ENCODE peak calls at places on chromosomes 4 and X, in eight cellular contexts. One of them, this sample, is unnamed.

GRCh38 chr4:15015170-15015569 is 12.9 kb downstream of the CPEB2 start:
- DNase-seq in transverse colon: no peak
- DNase-seq in endothelial cell of umbilical vein: no peak
- DNase-seq in right lobe of liver: no peak
- DNase-seq in tibial nerve: no peak
- DNase-seq in uterus: no peak
- DNase-seq in H1: no peak
- DNase-seq in heart left ventricle: no peak
- DNase-seq in this sample: no peak

GRCh38 chr4:16194199-16194598 is 32.1 kb downstream of the TAPT1 start:
- DNase-seq in tibial nerve: no peak
- DNase-seq in H1: no peak
- DNase-seq in heart left ventricle: peak
- DNase-seq in right lobe of liver: no peak
- DNase-seq in transverse colon: no peak
- DNase-seq in endothelial cell of umbilical vein: no peak
- DNase-seq in uterus: no peak
- DNase-seq in this sample: no peak

GRCh38 chr4:79206660-79207059 is 119.2 kb downstream of the NAA11 start:
- DNase-seq in heart left ventricle: no peak
- DNase-seq in tibial nerve: no peak
- DNase-seq in H1: no peak
- DNase-seq in transverse colon: no peak
- DNase-seq in right lobe of liver: no peak
- DNase-seq in uterus: no peak
- DNase-seq in endothelial cell of umbilical vein: no peak
- DNase-seq in this sample: no peak

GRCh38 chr4:47830263-47831025 is 7.4 kb downstream of the CORIN start:
- DNase-seq in tibial nerve: no peak
- DNase-seq in uterus: no peak
- DNase-seq in H1: no peak
- DNase-seq in heart left ventricle: no peak
- DNase-seq in transverse colon: no peak
- DNase-seq in endothelial cell of umbilical vein: no peak
- DNase-seq in right lobe of liver: no peak
- DNase-seq in this sample: no peak

GRCh38 chrX:71989768-71990167 is 79.1 kb downstream of the NHSL2 start:
- DNase-seq in tibial nerve: peak
- DNase-seq in endothelial cell of umbilical vein: no peak
- DNase-seq in uterus: no peak
- DNase-seq in transverse colon: no peak
- DNase-seq in H1: no peak
- DNase-seq in right lobe of liver: peak
- DNase-seq in heart left ventricle: peak
- DNase-seq in this sample: no peak

GRCh38 chrX:107123750-107124149 is 5.1 kb upstream of the RBM41 start:
- DNase-seq in tibial nerve: no peak
- DNase-seq in heart left ventricle: no peak
- DNase-seq in transverse colon: no peak
- DNase-seq in endothelial cell of umbilical vein: no peak
- DNase-seq in uterus: no peak
- DNase-seq in right lobe of liver: no peak
- DNase-seq in H1: no peak
- DNase-seq in this sample: no peak

GRCh38 chr4:111961806-111962205 is 183.4 kb upstream of the FAM241A start:
- DNase-seq in heart left ventricle: no peak
- DNase-seq in uterus: no peak
- DNase-seq in tibial nerve: no peak
- DNase-seq in endothelial cell of umbilical vein: no peak
- DNase-seq in transverse colon: no peak
- DNase-seq in H1: no peak
- DNase-seq in right lobe of liver: no peak
- DNase-seq in this sample: no peak

GRCh38 chr4:770022-770421 is 55.9 kb downstream of the CPLX1 start:
- DNase-seq in endothelial cell of umbilical vein: no peak
- DNase-seq in uterus: no peak
- DNase-seq in heart left ventricle: no peak
- DNase-seq in transverse colon: no peak
- DNase-seq in H1: no peak
- DNase-seq in right lobe of liver: no peak
- DNase-seq in tibial nerve: no peak
- DNase-seq in this sample: no peak

GRCh38 chrX:15301924-15302323 is 13.5 kb downstream of the ASB11 start:
- DNase-seq in transverse colon: peak
- DNase-seq in tibial nerve: peak
- DNase-seq in right lobe of liver: peak
- DNase-seq in uterus: no peak
- DNase-seq in H1: no peak
- DNase-seq in endothelial cell of umbilical vein: no peak
- DNase-seq in heart left ventricle: peak
- DNase-seq in this sample: no peak

GRCh38 chr4:98873059-98873458 is 55.9 kb downstream of the EIF4E start:
- DNase-seq in transverse colon: no peak
- DNase-seq in uterus: no peak
- DNase-seq in heart left ventricle: no peak
- DNase-seq in H1: no peak
- DNase-seq in right lobe of liver: no peak
- DNase-seq in endothelial cell of umbilical vein: no peak
- DNase-seq in tibial nerve: no peak
- DNase-seq in this sample: no peak
- TF ChIP-seq POLR2A in transverse colon: no peak
- TF ChIP-seq POLR2A in uterus: no peak
- TF ChIP-seq POLR2A in heart left ventricle: no peak
- TF ChIP-seq POLR2A in H1: no peak
- TF ChIP-seq POLR2A in right lobe of liver: no peak
- TF ChIP-seq POLR2A in endothelial cell of umbilical vein: no peak
- TF ChIP-seq POLR2A in tibial nerve: no peak
- TF ChIP-seq POLR2A in this sample: no peak

GRCh38 chr4:2795558-2796260 is 2.8 kb downstream of the SH3BP2 start:
- DNase-seq in uterus: no peak
- DNase-seq in transverse colon: peak
- DNase-seq in H1: no peak
- DNase-seq in tibial nerve: no peak
- DNase-seq in right lobe of liver: peak
- DNase-seq in endothelial cell of umbilical vein: no peak
- DNase-seq in heart left ventricle: peak
- DNase-seq in this sample: peak
- H3K27ac ChIP-seq in uterus: no peak
- H3K27ac ChIP-seq in transverse colon: peak
- H3K27ac ChIP-seq in H1: no peak
- H3K27ac ChIP-seq in tibial nerve: peak
- H3K27ac ChIP-seq in right lobe of liver: peak
- H3K27ac ChIP-seq in endothelial cell of umbilical vein: peak
- H3K27ac ChIP-seq in heart left ventricle: peak
- H3K27ac ChIP-seq in this sample: no peak

GRCh38 chrX:118726887-118727685 is at the start of gene IL13RA1:
- DNase-seq in right lobe of liver: peak
- DNase-seq in tibial nerve: peak
- DNase-seq in heart left ventricle: peak
- DNase-seq in transverse colon: peak
- DNase-seq in uterus: peak
- DNase-seq in H1: peak
- DNase-seq in endothelial cell of umbilical vein: peak
- DNase-seq in this sample: peak

GRCh38 chrX:118729043-118729652 is 1.7 kb downstream of the IL13RA1 start:
- DNase-seq in tibial nerve: no peak
- DNase-seq in heart left ventricle: no peak
- DNase-seq in endothelial cell of umbilical vein: no peak
- DNase-seq in right lobe of liver: no peak
- DNase-seq in transverse colon: no peak
- DNase-seq in uterus: no peak
- DNase-seq in H1: no peak
- DNase-seq in this sample: no peak

GRCh38 chrX:118730500-118731247 is 3.3 kb downstream of the IL13RA1 start:
- DNase-seq in endothelial cell of umbilical vein: peak
- DNase-seq in right lobe of liver: no peak
- DNase-seq in transverse colon: no peak
- DNase-seq in heart left ventricle: no peak
- DNase-seq in uterus: no peak
- DNase-seq in tibial nerve: no peak
- DNase-seq in H1: no peak
- DNase-seq in this sample: no peak

GRCh38 chrX:118724775-118725174 is 2.6 kb upstream of the IL13RA1 start:
- DNase-seq in H1: no peak
- DNase-seq in transverse colon: no peak
- DNase-seq in endothelial cell of umbilical vein: no peak
- DNase-seq in uterus: no peak
- DNase-seq in right lobe of liver: no peak
- DNase-seq in heart left ventricle: no peak
- DNase-seq in tibial nerve: no peak
- DNase-seq in this sample: no peak

GRCh38 chrX:118727686-118728339 is 407 bp downstream of the IL13RA1 start:
- DNase-seq in H1: no peak
- DNase-seq in transverse colon: peak
- DNase-seq in heart left ventricle: peak
- DNase-seq in right lobe of liver: peak
- DNase-seq in tibial nerve: no peak
- DNase-seq in endothelial cell of umbilical vein: peak
- DNase-seq in uterus: peak
- DNase-seq in this sample: peak
- TF ChIP-seq POLR2A in H1: no peak
- TF ChIP-seq POLR2A in transverse colon: peak
- TF ChIP-seq POLR2A in heart left ventricle: no peak
- TF ChIP-seq POLR2A in right lobe of liver: peak
- TF ChIP-seq POLR2A in tibial nerve: no peak
- TF ChIP-seq POLR2A in endothelial cell of umbilical vein: no peak
- TF ChIP-seq POLR2A in uterus: no peak
- TF ChIP-seq POLR2A in this sample: no peak

GRCh38 chrX:53280703-53281320 is 572 bp downstream of the IQSEC2 start:
- DNase-seq in uterus: peak
- DNase-seq in tibial nerve: peak
- DNase-seq in heart left ventricle: peak
- DNase-seq in endothelial cell of umbilical vein: peak
- DNase-seq in H1: no peak
- DNase-seq in transverse colon: peak
- DNase-seq in right lobe of liver: no peak
- DNase-seq in this sample: peak

GRCh38 chrX:53283099-53283498 is 1.7 kb upstream of the IQSEC2 start:
- DNase-seq in H1: no peak
- DNase-seq in right lobe of liver: no peak
- DNase-seq in heart left ventricle: no peak
- DNase-seq in transverse colon: no peak
- DNase-seq in endothelial cell of umbilical vein: no peak
- DNase-seq in tibial nerve: no peak
- DNase-seq in uterus: no peak
- DNase-seq in this sample: no peak

GRCh38 chrX:53281321-53281822 is at the start of gene IQSEC2:
- DNase-seq in transverse colon: peak
- DNase-seq in uterus: peak
- DNase-seq in heart left ventricle: peak
- DNase-seq in tibial nerve: peak
- DNase-seq in right lobe of liver: peak
- DNase-seq in endothelial cell of umbilical vein: peak
- DNase-seq in H1: peak
- DNase-seq in this sample: peak

GRCh38 chrX:53283567-53283966 is 2.2 kb upstream of the IQSEC2 start:
- DNase-seq in uterus: no peak
- DNase-seq in tibial nerve: no peak
- DNase-seq in H1: no peak
- DNase-seq in transverse colon: no peak
- DNase-seq in right lobe of liver: no peak
- DNase-seq in heart left ventricle: no peak
- DNase-seq in endothelial cell of umbilical vein: no peak
- DNase-seq in this sample: no peak

GRCh38 chrX:53282313-53282712 is 929 bp upstream of the IQSEC2 start:
- DNase-seq in uterus: peak
- DNase-seq in tibial nerve: no peak
- DNase-seq in H1: no peak
- DNase-seq in right lobe of liver: no peak
- DNase-seq in heart left ventricle: no peak
- DNase-seq in endothelial cell of umbilical vein: no peak
- DNase-seq in transverse colon: no peak
- DNase-seq in this sample: peak
- H3K27ac ChIP-seq in uterus: peak
- H3K27ac ChIP-seq in tibial nerve: peak
- H3K27ac ChIP-seq in H1: no peak
- H3K27ac ChIP-seq in right lobe of liver: no peak
- H3K27ac ChIP-seq in heart left ventricle: no peak
- H3K27ac ChIP-seq in endothelial cell of umbilical vein: no peak
- H3K27ac ChIP-seq in transverse colon: peak
- H3K27ac ChIP-seq in this sample: peak

GRCh38 chr4:140153419-140153743 is 603 bp downstream of the MAML3 start:
- DNase-seq in right lobe of liver: no peak
- DNase-seq in H1: no peak
- DNase-seq in heart left ventricle: no peak
- DNase-seq in tibial nerve: no peak
- DNase-seq in endothelial cell of umbilical vein: no peak
- DNase-seq in transverse colon: no peak
- DNase-seq in uterus: no peak
- DNase-seq in this sample: no peak

GRCh38 chr4:140152760-140153418 is 1.1 kb downstream of the MAML3 start:
- DNase-seq in H1: peak
- DNase-seq in transverse colon: peak
- DNase-seq in right lobe of liver: peak
- DNase-seq in tibial nerve: peak
- DNase-seq in uterus: peak
- DNase-seq in heart left ventricle: peak
- DNase-seq in endothelial cell of umbilical vein: peak
- DNase-seq in this sample: peak

GRCh38 chr4:140154572-140154891 is 548 bp upstream of the MAML3 start:
- DNase-seq in endothelial cell of umbilical vein: no peak
- DNase-seq in uterus: no peak
- DNase-seq in transverse colon: no peak
- DNase-seq in heart left ventricle: no peak
- DNase-seq in H1: no peak
- DNase-seq in tibial nerve: no peak
- DNase-seq in right lobe of liver: no peak
- DNase-seq in this sample: no peak

GRCh38 chr4:140152015-140152703 is 1.8 kb downstream of the MAML3 start:
- DNase-seq in uterus: peak
- DNase-seq in endothelial cell of umbilical vein: no peak
- DNase-seq in tibial nerve: peak
- DNase-seq in H1: peak
- DNase-seq in transverse colon: peak
- DNase-seq in right lobe of liver: peak
- DNase-seq in heart left ventricle: peak
- DNase-seq in this sample: peak

DNA sequence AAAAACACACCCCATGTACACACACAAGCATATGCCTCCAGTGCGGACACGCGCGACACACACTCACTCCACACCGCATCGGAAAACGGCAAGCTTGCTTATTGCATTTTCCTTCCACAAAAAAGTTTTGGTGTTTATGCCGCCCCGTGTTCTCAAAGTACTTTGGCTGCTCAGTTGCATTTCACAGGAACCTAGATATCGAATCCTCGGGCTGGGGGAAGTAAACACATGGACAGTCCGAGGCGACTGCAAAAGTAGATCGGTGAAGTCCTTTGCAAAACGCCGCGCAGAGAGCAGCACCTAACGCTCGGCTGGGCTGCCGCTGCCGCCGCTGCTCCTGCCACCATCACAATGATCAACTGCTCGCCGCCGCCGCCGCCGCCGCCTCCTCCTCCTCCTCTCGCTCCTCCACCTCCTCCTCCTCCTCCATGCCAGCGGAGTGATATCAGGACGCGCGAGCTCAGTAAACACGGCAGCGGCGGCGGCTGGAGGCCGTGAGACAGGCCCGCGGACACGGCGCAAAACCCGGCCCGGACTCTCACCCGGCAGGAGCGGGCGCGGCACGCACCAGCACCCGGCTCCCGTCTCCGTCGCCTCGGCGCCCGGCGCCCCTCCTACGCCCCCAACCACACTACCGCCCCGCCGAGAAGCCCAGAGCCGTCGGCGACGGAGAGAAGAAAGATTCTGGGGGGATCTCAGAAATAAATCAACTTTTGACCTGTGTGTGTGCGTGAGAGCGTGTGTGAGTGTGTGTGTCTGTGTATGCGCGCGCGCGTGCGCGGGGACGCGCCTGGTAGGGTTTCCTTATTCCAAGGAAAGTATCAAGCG is at the start of gene MAML3:
- DNase-seq in uterus: peak
- DNase-seq in H1: peak
- DNase-seq in endothelial cell of umbilical vein: peak
- DNase-seq in right lobe of liver: peak
- DNase-seq in tibial nerve: peak
- DNase-seq in heart left ventricle: peak
- DNase-seq in transverse colon: peak
- DNase-seq in this sample: peak
- TF ChIP-seq POLR2A in uterus: peak
- TF ChIP-seq POLR2A in H1: no peak
- TF ChIP-seq POLR2A in endothelial cell of umbilical vein: peak
- TF ChIP-seq POLR2A in right lobe of liver: peak
- TF ChIP-seq POLR2A in tibial nerve: peak
- TF ChIP-seq POLR2A in heart left ventricle: peak
- TF ChIP-seq POLR2A in transverse colon: peak
- TF ChIP-seq POLR2A in this sample: peak

This sample was measured in ovary.